ENCODE peak calls at places on chromosomes 5 and 9, in six cellular contexts. U is GM12878, B is K562, D is HepG2, L is GM12891, M is H1. T is an unnamed sample.
A peak's percentile ranks its signal among the peaks of the same experiment; 100 is the strongest.

GRCh38 chr9:120935383-120935857 is 8.8 kb upstream of the TRAF1 start:
- DNase-seq in D (no peak), U (no peak), M (no peak), B (peak; percentile 91), L (no peak), T (no peak)

GRCh38 chr9:68950689-68951088 is 63.2 kb downstream of the PRKACG start:
- DNase-seq in D (no peak), U (no peak), L (no peak), B (no peak), M (no peak), T (no peak)

GRCh38 chr5:54671111-54671531 is 153.6 kb downstream of the SNX18 start:
- DNase-seq in B (no peak), U (no peak), D (no peak), L (no peak), M (no peak), T (no peak)

GRCh38 chr5:177309351-177310191 is 2.1 kb downstream of the MXD3 start:
- DNase-seq in U (no peak), B (peak; percentile 90), M (peak; percentile 90), D (peak; percentile 79), L (no peak), T (no peak)

GRCh38 chr9:31582561-31582960 is 801.9 kb upstream of the ACO1 start:
- DNase-seq in B (no peak), U (no peak), M (no peak), L (no peak), D (no peak), T (no peak)

GRCh38 chr5:123754903-123755302 is 242.9 kb downstream of the CSNK1G3 start:
- DNase-seq in B (no peak), U (no peak), M (no peak), D (no peak), L (no peak), T (no peak)

GRCh38 chr9:36138901-36139300 is 2.4 kb downstream of the GLIPR2 start:
- DNase-seq in L (no peak), U (no peak), M (no peak), D (no peak), B (no peak), T (no peak)

GRCh38 chr5:136998864-136999263 is 500.3 kb downstream of the SPOCK1 start:
- DNase-seq in M (no peak), B (no peak), D (no peak), L (no peak), U (no peak), T (no peak)

GRCh38 chr5:131628990-131629389 is 6.0 kb downstream of the RAPGEF6 start:
- DNase-seq in M (no peak), L (no peak), D (no peak), U (no peak), B (peak; percentile 29), T (no peak)

GRCh38 chr9:108156270-108156998 is 666.9 kb upstream of the KLF4 start:
- DNase-seq in D (no peak), B (peak; percentile 80), L (no peak), U (no peak), M (no peak), T (no peak)

GRCh38 chr5:139747583-139748504 is 47.8 kb upstream of the PSD2 start:
- DNase-seq in B (peak; percentile 69), M (peak; percentile 77), U (no peak), D (no peak), L (no peak), T (no peak)

GRCh38 chr9:136325354-136325753 is 2.0 kb upstream of the GPSM1 start:
- DNase-seq in U (no peak), M (no peak), D (no peak), B (no peak), L (no peak), T (no peak)

GRCh38 chr9:136327313-136327971 is at the start of gene GPSM1:
- DNase-seq in B (peak; percentile 75), D (no peak), L (no peak), U (no peak), M (no peak), T (no peak)

GRCh38 chr9:112556497-112557085 is 70.0 kb downstream of the KIAA1958 start:
- DNase-seq in U (no peak), D (no peak), L (no peak), M (no peak), B (no peak), T (no peak)

GRCh38 chr9:99299214-99300102 is 77.4 kb downstream of the SEC61B start:
- DNase-seq in D (peak; percentile 7), M (no peak), B (no peak), U (no peak), L (no peak), T (no peak)

GRCh38 chr9:125663127-125663526 is 43.9 kb downstream of the MAPKAP1 start:
- DNase-seq in L (no peak), B (peak; percentile 18), U (no peak), D (no peak), M (no peak), T (no peak)

GRCh38 chr5:43891112-43891511 is 288.1 kb downstream of the NNT start:
- DNase-seq in U (no peak), B (no peak), M (no peak), D (no peak), L (no peak), T (no peak)

GRCh38 chr5:84688566-84688965 is 303.9 kb upstream of the EDIL3 start:
- DNase-seq in D (no peak), B (no peak), U (no peak), L (no peak), M (no peak), T (no peak)

GRCh38 chr9:3992924-3993323 is 306.9 kb downstream of the GLIS3 start:
- DNase-seq in U (no peak), D (no peak), B (no peak), M (no peak), L (no peak), T (no peak)

GRCh38 chr5:54785729-54786548 is 199.5 kb downstream of the ESM1 start:
- DNase-seq in L (no peak), U (peak; percentile 45), B (peak; percentile 85), M (no peak), D (no peak), T (no peak)

GRCh38 chr5:172901788-172902496 is 57.3 kb upstream of the RPL26L1 start:
- DNase-seq in L (no peak), D (no peak), M (no peak), U (no peak), B (peak; percentile 43), T (no peak)

GRCh38 chr5:117266237-117266725 is 691.7 kb upstream of the SEMA6A start:
- DNase-seq in B (no peak), M (no peak), D (no peak), U (no peak), L (no peak), T (no peak)

GRCh38 chr5:11384441-11385250 is 519.6 kb downstream of the CTNND2 start:
- DNase-seq in B (no peak), M (peak; percentile 62), L (no peak), U (no peak), D (no peak), T (no peak)

GRCh38 chr5:73945505-73945904 is 319.5 kb downstream of the ARHGEF28 start:
- DNase-seq in D (no peak), U (no peak), L (no peak), B (peak; percentile 40), M (peak; percentile 76), T (no peak)

GRCh38 chr9:71691036-71691435 is 77.3 kb downstream of the CEMIP2 start:
- DNase-seq in M (no peak), D (no peak), B (no peak), U (no peak), L (no peak), T (no peak)

GRCh38 chr9:71693607-71694006 is 74.7 kb downstream of the CEMIP2 start:
- DNase-seq in D (no peak), B (no peak), L (no peak), U (no peak), M (no peak), T (no peak)

GRCh38 chr9:71694332-71694731 is 74.0 kb downstream of the CEMIP2 start:
- DNase-seq in L (no peak), M (no peak), D (no peak), B (no peak), U (no peak), T (no peak)

GRCh38 chr9:71690058-71690691 is 78.1 kb downstream of the CEMIP2 start:
- DNase-seq in D (no peak), U (no peak), L (no peak), M (no peak), B (no peak), T (no peak)

GRCh38 chr9:71692337-71692736 is 76.0 kb downstream of the CEMIP2 start:
- DNase-seq in L (no peak), D (no peak), U (no peak), M (no peak), B (no peak), T (no peak)
- TF ChIP-seq POLR2AphosphoS5 in L (no peak), D (no peak), U (no peak), M (no peak), B (no peak), T (no peak)

DNA sequence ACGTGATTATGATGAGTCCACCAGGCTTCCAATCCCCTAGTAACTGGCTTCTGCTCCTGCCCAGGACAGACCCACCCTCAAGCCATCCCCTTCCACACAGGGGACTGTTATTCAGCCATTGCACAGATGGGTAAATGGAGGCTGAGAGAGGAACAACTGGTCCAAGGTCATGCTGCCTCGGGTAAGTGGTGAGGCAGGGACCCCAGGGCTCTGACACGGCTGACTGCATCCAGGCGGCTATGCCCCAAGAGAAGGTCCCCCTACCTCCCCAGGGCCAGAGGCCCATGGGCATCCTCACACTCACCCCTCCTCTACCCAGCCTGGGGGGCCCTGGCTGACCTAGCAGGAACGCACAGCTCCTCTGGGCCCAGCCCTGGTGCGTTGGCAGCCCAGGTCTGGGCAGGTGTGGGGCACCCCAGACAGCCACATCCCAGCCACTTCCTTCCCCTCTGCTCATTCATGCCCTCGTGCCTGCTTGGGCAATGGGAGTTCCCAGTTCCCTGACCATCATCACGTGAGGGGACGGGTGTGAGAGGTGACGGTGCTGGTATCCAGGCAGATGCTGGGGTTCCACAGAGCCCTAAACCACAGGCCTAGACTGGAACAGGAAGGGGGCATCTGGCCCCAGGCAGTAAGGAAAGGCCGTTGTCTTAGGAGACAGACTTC is 8.5 kb downstream of the RALGDS start:
- DNase-seq in D (no peak), B (no peak), L (no peak), U (peak; percentile 63), M (no peak), T (no peak)
- TF ChIP-seq TAF1 in D (no peak), B (no peak), L (no peak), U (no peak), M (no peak), T (no peak)

GRCh38 chr5:134004626-134005414 is at the start of gene VDAC1:
- DNase-seq in L (peak; percentile 94), D (no peak), U (no peak), B (peak; percentile 84), M (peak; percentile 82), T (peak; percentile 90)
- TF ChIP-seq POLR2A in L (no peak), D (no peak), U (peak; percentile 87), B (peak; percentile 72), M (peak; percentile 56), T (peak; percentile 61)

DNA sequence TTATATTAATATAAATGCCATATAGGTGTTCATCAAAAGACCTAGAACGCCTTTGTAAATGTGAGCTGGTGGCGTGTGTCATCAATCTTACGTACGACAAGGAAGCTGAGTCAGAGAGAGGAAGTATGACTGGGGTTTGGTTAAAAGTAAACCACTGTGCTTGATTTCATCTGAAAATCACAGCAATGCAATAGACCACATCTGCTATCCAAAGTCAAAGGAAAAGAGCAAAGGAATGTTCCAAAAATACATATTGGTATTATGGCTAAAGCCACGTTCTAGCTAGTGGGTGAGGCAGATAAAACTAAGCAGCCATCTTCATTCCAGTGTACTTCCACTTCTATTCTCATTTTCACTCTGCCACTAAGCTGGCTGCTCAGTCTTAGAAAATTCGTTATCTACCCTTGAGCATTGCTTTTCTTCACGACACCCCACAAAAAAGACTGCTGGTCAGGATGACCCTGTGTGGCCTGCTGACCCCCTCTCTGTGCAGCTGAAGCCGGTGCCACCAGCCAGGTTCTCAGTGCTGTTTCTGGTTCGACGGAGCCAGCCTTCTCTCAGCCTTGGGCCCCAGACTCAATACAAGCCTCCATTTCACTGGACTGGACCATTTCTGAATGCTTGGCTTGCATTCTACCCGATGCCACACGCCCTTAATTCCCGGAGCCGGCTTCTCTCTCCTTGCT is 23.8 kb downstream of the SHC3 start:
- DNase-seq in M (no peak), U (no peak), B (no peak), L (no peak), D (no peak), T (no peak)
- TF ChIP-seq POLR2AphosphoS5 in M (no peak), U (no peak), B (no peak), L (no peak), D (no peak), T (no peak)

T was measured in GM12892.